ENCODE peak calls at places on chromosomes 13 and 19, in four cellular contexts. D is SK-N-SH, T is GM12878, N is K562. C is an unnamed sample.

GRCh38 chr13:44417876-44418275 is 44.3 kb downstream of the SERP2 start:
- DNase-seq in D (no peak), T (no peak), N (no peak), C (no peak)

GRCh38 chr13:102974574-102975195 is 91.5 kb downstream of the SLC10A2 start:
- DNase-seq in D (no peak), T (no peak), N (no peak), C (no peak)

GRCh38 chr19:36688058-36688457 is 646 bp downstream of the ZNF567 start:
- DNase-seq in D (no peak), T (no peak), N (no peak), C (no peak)

GRCh38 chr13:49220035-49220855 is at the start of gene MLNR:
- DNase-seq in D (peak; percentile 86), T (no peak), N (peak; percentile 42), C (peak; percentile 68)

GRCh38 chr13:22915442-22916082 is 265.2 kb upstream of the SGCG start:
- DNase-seq in D (peak; percentile 55), T (no peak), N (peak; percentile 16), C (peak; percentile 3)

GRCh38 chr13:33637978-33638743 is 179.8 kb upstream of the RFC3 start:
- DNase-seq in D (no peak), T (no peak), N (no peak), C (no peak)

GRCh38 chr13:98147521-98147920 is 4.6 kb downstream of the FARP1 start:
- DNase-seq in D (no peak), T (no peak), N (no peak), C (no peak)

GRCh38 chr19:55283548-55284393 is at the start of gene BRSK1:
- DNase-seq in D (peak; percentile 93), T (no peak), N (peak; percentile 75), C (peak; percentile 62)

GRCh38 chr19:1997353-1998233 is 17.9 kb downstream of the BTBD2 start:
- DNase-seq in D (no peak), T (no peak), N (no peak), C (no peak)

GRCh38 chr19:47419037-47419783 is at the start of gene MEIS3:
- DNase-seq in D (peak; percentile 81), T (no peak), N (peak; percentile 60), C (peak; percentile 55)
- TF ChIP-seq CHD2 in D (no peak), T (no peak), N (no peak), C (no peak)

GRCh38 chr13:51249254-51249653 is 27.1 kb downstream of the FAM124A start:
- DNase-seq in D (no peak), T (no peak), N (no peak), C (no peak)

GRCh38 chr13:51252954-51253531 is 30.8 kb downstream of the FAM124A start:
- DNase-seq in D (no peak), T (peak; percentile 7), N (no peak), C (no peak)

GRCh38 chr13:51251480-51251879 is 29.3 kb downstream of the FAM124A start:
- DNase-seq in D (no peak), T (no peak), N (no peak), C (no peak)

GRCh38 chr13:51246411-51247298 is 24.5 kb downstream of the FAM124A start:
- DNase-seq in D (peak; percentile 80), T (no peak), N (no peak), C (no peak)

DNA sequence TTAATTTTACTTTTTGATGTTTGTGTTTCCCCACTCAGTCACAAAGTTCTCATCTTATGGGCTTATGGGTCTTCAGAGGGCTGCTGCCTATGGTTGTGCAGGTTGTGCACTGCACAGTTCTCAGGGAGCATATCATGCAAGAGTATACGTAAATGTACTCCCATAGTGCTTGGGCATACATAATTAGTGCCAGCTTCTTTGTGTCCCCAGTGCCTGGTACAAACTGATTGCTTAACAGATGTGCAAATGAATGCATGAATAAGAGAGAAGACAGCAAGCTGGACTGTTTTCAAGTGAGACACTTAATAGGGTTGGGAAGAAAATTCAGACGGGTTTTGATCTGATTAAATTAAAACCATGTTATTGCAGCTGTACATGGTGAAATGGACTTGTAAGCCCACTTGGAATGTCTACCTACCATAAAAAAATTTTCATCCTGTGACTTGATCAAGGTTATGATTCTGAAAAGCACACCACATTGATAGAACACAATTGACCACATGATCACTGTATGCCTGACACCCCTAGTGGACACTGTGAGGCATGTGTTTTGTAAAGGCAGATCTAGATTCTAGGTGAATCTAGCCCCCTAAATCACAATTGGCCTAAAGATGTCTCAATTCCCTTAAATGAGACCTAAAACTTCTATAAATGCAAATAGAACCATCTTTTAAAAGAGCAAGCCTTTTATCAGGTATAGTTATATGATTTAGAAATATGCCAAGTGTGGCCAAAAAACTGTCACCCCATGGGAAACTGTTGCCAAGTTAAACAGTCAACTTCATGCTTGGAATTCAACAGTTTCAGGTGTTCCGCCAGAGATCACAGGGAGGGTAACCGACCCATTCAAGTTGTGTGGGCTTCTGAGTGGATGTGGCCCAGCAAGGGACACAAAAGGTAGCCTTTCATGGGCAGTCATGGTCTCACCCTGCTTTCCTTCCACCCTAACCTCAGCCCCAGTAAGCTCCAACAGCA is 27.9 kb downstream of the FAM124A start:
- DNase-seq in D (peak; percentile 65), T (no peak), N (peak; percentile 32), C (peak; percentile 52)
- TF ChIP-seq MAX in D (no peak), T (no peak), N (no peak), C (no peak)

GRCh38 chr19:12034610-12035009 is 869 bp downstream of the ZNF433 start:
- DNase-seq in D (peak; percentile 18), T (no peak), N (no peak), C (no peak)

GRCh38 chr19:12034196-12034595 is 1.3 kb downstream of the ZNF433 start:
- DNase-seq in D (no peak), T (no peak), N (no peak), C (no peak)

GRCh38 chr19:12035220-12036172 is at the start of gene ZNF433:
- DNase-seq in D (peak; percentile 97), T (no peak), N (peak; percentile 85), C (no peak)
- TF ChIP-seq RCOR1 in D (no peak), T (no peak), N (no peak), C (no peak)

DNA sequence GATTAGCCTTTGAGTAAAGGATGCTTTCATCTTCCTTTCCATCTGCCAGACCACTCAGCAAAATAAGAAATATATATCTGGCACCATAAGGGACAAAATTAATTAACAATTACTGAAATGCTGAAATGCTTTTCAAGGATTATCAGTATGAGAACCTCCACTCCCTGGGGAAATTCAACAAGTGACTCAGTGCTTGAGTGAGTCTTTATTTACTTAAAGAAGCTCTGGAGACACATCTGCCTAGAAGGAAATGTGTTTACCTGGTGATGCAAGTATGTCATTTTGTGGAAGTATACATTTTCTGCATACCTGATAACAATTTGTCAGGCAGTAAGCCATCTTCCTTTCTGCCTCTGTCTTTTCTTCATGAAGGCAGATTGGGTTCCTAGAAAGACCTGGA is 23.4 kb downstream of the ZNF560 start:
- DNase-seq in D (no peak), T (no peak), N (no peak), C (no peak)
- TF ChIP-seq CHD2 in D (no peak), T (no peak), N (no peak), C (no peak)

GRCh38 chr13:113140677-113141590 is 17.5 kb upstream of the PROZ start:
- DNase-seq in D (peak; percentile 12), T (no peak), N (no peak), C (no peak)

GRCh38 chr13:113142876-113143275 is 15.6 kb upstream of the PROZ start:
- DNase-seq in D (no peak), T (no peak), N (no peak), C (no peak)

GRCh38 chr13:113143466-113144254 is 14.8 kb upstream of the PROZ start:
- DNase-seq in D (no peak), T (no peak), N (no peak), C (no peak)

GRCh38 chr13:113139580-113139979 is 17.0 kb downstream of the F10 start:
- DNase-seq in D (no peak), T (no peak), N (no peak), C (no peak)

DNA sequence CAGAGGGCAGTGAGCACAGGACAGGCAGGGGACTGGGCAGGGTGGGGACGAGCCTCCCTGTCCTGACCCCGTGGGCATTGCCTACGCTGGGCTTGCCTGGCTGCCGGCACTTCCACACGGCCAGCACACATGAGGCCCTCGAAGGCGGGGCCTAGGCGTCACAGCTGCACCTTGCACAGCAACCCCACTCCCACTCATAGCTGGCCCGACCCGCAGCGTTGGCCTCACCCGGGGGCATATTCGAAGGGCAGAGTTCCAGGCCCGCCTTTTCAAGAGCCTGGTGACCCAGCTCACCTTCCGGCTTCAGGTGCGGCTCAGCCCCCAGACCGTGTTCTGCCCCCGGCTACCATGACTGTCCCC is 16.9 kb upstream of the PROZ start:
- DNase-seq in D (peak; percentile 15), T (no peak), N (no peak), C (no peak)
- TF ChIP-seq MAX in D (no peak), T (no peak), N (no peak), C (no peak)

GRCh38 chr19:31313291-31314030 is 35.8 kb downstream of the TSHZ3 start:
- DNase-seq in D (no peak), T (no peak), N (no peak), C (no peak)

GRCh38 chr19:31314849-31315620 is 34.2 kb downstream of the TSHZ3 start:
- DNase-seq in D (peak; percentile 79), T (no peak), N (no peak), C (peak; percentile 20)

GRCh38 chr19:31312629-31313244 is 36.5 kb downstream of the TSHZ3 start:
- DNase-seq in D (no peak), T (no peak), N (no peak), C (no peak)

GRCh38 chr19:31315621-31316011 is 33.6 kb downstream of the TSHZ3 start:
- DNase-seq in D (no peak), T (no peak), N (no peak), C (no peak)

GRCh38 chr19:31314156-31314555 is 35.1 kb downstream of the TSHZ3 start:
- DNase-seq in D (no peak), T (no peak), N (no peak), C (no peak)
- TF ChIP-seq RCOR1 in D (no peak), T (no peak), N (no peak), C (no peak)

GRCh38 chr19:342801-343421 is 1.7 kb downstream of the MIER2 start:
- DNase-seq in D (no peak), T (peak; percentile 15), N (no peak), C (no peak)
- TF ChIP-seq CHD2 in D (no peak), T (no peak), N (no peak), C (no peak)

GRCh38 chr19:30744741-30745475 is 372.7 kb downstream of the ZNF536 start:
- DNase-seq in D (no peak), T (no peak), N (no peak), C (no peak)
- TF ChIP-seq MAX in D (no peak), T (no peak), N (no peak), C (no peak)

DNA sequence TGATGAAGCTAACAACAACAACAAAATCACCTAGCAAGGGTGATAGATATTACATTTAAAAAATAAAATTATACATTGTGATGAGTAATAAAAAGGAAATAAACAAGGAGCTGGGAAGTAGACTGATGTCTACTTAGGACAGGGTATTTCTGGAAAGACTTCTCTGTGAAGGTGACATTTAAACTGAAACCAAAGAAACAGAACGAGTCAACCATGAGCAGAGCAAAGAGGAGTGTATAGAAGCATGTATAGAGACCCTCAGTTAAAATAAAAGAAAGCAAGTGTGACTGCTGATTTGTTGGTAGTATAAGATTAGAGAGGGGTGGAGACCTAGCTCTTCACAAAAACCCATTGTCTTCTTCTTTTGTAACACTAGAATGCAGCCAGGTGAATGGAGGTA is 53.0 kb upstream of the TDRD3 start:
- DNase-seq in D (no peak), T (no peak), N (no peak), C (no peak)
- TF ChIP-seq RCOR1 in D (no peak), T (no peak), N (no peak), C (no peak)